ENCODE peak calls at places on chromosomes 7 and 10, in eight cellular contexts. V, D, O, B, E, T, W and Y are unnamed samples.

GRCh38 chr10:80613466-80613865 is 75.8 kb downstream of the SH2D4B start:
- DNase-seq in B (no peak), W (no peak), D (no peak), O (no peak), T (no peak), V (no peak), E (no peak), Y (no peak)

GRCh38 chr10:131779661-131780394 is 121.0 kb upstream of the PPP2R2D start:
- DNase-seq in E (no peak), T (no peak), B (no peak), V (no peak), W (no peak), O (no peak), D (no peak), Y (no peak)

GRCh38 chr10:124829447-124830115 is 28.0 kb downstream of the ABRAXAS2 start:
- DNase-seq in B (no peak), V (no peak), D (no peak), T (no peak), O (no peak), E (no peak), W (no peak), Y (no peak)

GRCh38 chr10:70487824-70488223 is 9.3 kb downstream of the PALD1 start:
- DNase-seq in E (no peak), D (no peak), O (no peak), V (no peak), T (no peak), W (no peak), B (no peak), Y (no peak)

GRCh38 chr7:36589391-36589790 is 134.9 kb downstream of the AOAH start:
- DNase-seq in W (no peak), V (no peak), D (no peak), B (no peak), E (no peak), T (no peak), O (no peak), Y (no peak)

GRCh38 chr7:70835658-70836057 is 296.3 kb upstream of the GALNT17 start:
- DNase-seq in W (no peak), T (no peak), E (no peak), V (no peak), B (no peak), D (no peak), O (no peak), Y (no peak)

GRCh38 chr7:121485457-121486243 is 89.5 kb upstream of the FAM3C start:
- DNase-seq in D (no peak), E (no peak), B (no peak), V (peak; percentile 23), O (peak; percentile 69), W (no peak), T (no peak), Y (no peak)

GRCh38 chr7:104955276-104955675 is 58.7 kb upstream of the KMT2E start:
- DNase-seq in W (no peak), D (no peak), E (no peak), B (no peak), T (no peak), O (no peak), V (no peak), Y (no peak)

GRCh38 chr7:76225379-76225778 is 23.7 kb downstream of the SRRM3 start:
- DNase-seq in E (peak; percentile 15), T (peak; percentile 41), B (no peak), W (no peak), D (peak; percentile 76), V (peak; percentile 48), O (peak; percentile 36), Y (peak; percentile 12)

GRCh38 chr10:128992770-128993169 is 474.3 kb upstream of the MGMT start:
- DNase-seq in O (no peak), V (no peak), D (no peak), T (no peak), E (no peak), W (no peak), B (no peak), Y (no peak)

GRCh38 chr7:67105382-67105781 is 108.7 kb downstream of the TYW1 start:
- DNase-seq in O (peak; percentile 60), V (no peak), T (peak; percentile 71), B (no peak), W (no peak), E (no peak), D (peak; percentile 35), Y (no peak)

GRCh38 chr10:67976292-67977245 is 92.1 kb downstream of the SIRT1 start:
- DNase-seq in E (no peak), D (no peak), W (no peak), V (no peak), T (peak; percentile 30), O (peak; percentile 14), B (no peak), Y (no peak)

GRCh38 chr10:22246680-22247391 is 29.0 kb upstream of the EBLN1 start:
- DNase-seq in W (no peak), T (peak; percentile 77), D (no peak), V (peak; percentile 93), E (peak; percentile 79), B (no peak), O (peak; percentile 93), Y (peak; percentile 99)

GRCh38 chr7:106127984-106128780 is 16.1 kb upstream of the SYPL1 start:
- DNase-seq in V (peak; percentile 42), B (no peak), E (no peak), D (no peak), O (peak; percentile 38), W (no peak), T (peak; percentile 34), Y (peak; percentile 13)

GRCh38 chr10:70742537-70743429 is 42.4 kb downstream of the TBATA start:
- DNase-seq in D (peak; percentile 86), V (no peak), B (no peak), O (peak; percentile 85), E (peak; percentile 59), T (peak; percentile 51), W (peak; percentile 80), Y (no peak)

GRCh38 chr10:688621-689426 is 644 bp downstream of the DIP2C start:
- DNase-seq in B (no peak), T (peak; percentile 55), E (peak; percentile 30), V (peak; percentile 33), W (no peak), O (peak; percentile 63), D (no peak), Y (no peak)

GRCh38 chr7:158549834-158550700 is 37.6 kb downstream of the PTPRN2 start:
- DNase-seq in W (no peak), O (no peak), E (no peak), V (no peak), B (no peak), D (no peak), T (no peak), Y (no peak)
- H3K4me3 ChIP-seq in W (no peak overlapping the region), O (no peak overlapping the region), E (no peak overlapping the region), V (no peak overlapping the region), B (no peak overlapping the region), D (no peak overlapping the region), T (no peak overlapping the region), Y (no peak overlapping the region)

DNA sequence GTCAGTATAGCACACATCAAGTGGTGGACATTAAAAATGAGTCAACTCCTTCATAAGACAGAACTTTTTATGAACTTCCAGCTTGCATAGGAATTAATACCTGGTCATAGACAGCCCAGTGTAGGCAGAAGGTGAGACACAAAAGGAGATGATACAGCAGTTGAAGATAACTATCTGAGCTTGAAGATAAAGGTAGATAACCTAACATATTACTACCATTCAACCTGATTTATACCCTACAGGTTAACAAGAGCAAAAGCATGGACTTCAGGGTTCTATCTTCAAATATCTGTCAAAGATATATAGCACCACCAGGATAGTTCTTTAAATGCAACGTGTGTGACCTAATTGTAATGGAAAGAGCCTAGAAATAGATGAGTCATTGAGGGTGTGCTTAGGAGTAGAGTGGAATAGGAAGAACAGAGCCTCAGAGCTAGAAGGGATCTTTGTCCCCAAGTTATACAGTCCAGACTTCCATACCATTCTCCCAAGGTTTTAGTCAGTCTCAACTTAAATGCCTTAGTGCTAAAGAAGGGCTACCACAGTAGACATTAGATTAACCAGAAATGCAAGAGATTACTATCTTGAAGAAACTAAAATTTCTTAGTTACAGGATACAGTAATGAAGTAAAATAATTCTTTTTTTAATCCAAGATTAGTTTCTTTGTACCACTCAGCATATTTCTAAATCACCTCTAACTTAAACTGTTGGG is 9.2 kb downstream of the ZNF800 start:
- DNase-seq in E (peak; percentile 9), B (no peak), T (peak; percentile 45), D (peak; percentile 62), O (peak; percentile 16), V (peak; percentile 60), W (no peak), Y (peak; percentile 69)
- TF ChIP-seq CTCF in E (no peak), B (no peak), T (no peak), D (no peak), O (no peak), V (no peak), W (no peak), Y (no peak)

GRCh38 chr10:7028809-7029166 is 382.0 kb downstream of the SFMBT2 start:
- DNase-seq in V (no peak), E (no peak), T (no peak), B (no peak), D (peak; percentile 33), O (no peak), W (no peak), Y (no peak)
- H3K4me3 ChIP-seq in V (no peak overlapping the region), E (no peak overlapping the region), T (no peak overlapping the region), B (no peak overlapping the region), D (no peak overlapping the region), O (no peak overlapping the region), W (no peak overlapping the region), Y (no peak overlapping the region)

GRCh38 chr10:6407034-6407721 is 172.9 kb downstream of the PRKCQ start:
- DNase-seq in V (no peak), W (no peak), T (no peak), B (no peak), D (no peak), O (no peak), E (no peak), Y (no peak)

GRCh38 chr10:6405713-6406112 is 174.4 kb downstream of the PRKCQ start:
- DNase-seq in T (no peak), D (no peak), W (no peak), B (no peak), O (no peak), E (no peak), V (no peak), Y (no peak)

GRCh38 chr10:6408799-6409198 is 171.3 kb downstream of the PRKCQ start:
- DNase-seq in O (no peak), T (no peak), D (no peak), W (no peak), V (no peak), B (no peak), E (no peak), Y (no peak)

GRCh38 chr10:6404127-6405072 is 175.7 kb downstream of the PRKCQ start:
- DNase-seq in E (no peak), V (no peak), D (no peak), B (no peak), T (no peak), W (no peak), O (no peak), Y (no peak)

DNA sequence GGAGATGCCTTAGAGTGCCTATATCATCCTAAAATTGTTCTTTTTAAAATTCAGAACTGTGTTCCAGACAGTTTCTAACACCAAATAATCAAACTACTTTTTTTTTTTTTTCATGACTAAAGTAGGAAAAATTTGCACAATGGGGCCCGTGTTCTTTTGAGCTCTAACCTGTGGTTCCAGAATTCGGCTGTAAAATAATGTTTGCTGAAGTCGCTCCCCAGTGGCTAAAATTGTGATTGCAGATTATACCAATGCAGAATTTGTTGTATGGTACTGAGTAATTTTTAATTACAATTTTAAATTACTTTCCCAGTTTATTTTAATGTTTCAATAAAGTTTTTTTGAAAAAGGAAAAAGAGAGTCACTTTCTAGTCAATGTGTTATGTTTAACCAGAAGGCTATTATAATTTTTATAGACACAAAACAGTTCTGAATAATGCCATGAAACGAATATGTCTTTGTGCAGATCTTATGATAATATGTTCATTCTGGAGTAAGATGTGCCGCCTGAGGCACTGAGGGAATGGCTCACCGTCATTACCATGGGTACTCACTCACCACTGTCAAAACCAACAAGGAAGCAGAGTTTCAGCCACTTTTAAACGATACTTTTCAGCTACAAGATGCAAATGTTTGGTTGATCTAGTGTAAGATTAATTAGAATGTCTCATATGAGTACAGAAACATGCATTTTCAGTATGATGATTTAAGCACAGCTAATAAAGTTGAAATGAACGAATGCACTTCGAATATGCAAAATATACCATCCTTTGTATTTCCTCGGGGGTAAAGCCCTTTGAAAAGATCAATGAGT is 173.6 kb downstream of the PRKCQ start:
- DNase-seq in T (peak; percentile 61), E (peak; percentile 15), B (no peak), V (peak; percentile 44), D (peak; percentile 29), W (no peak), O (peak; percentile 39), Y (peak; percentile 33)
- TF ChIP-seq CTCF in T (peak; percentile 61), E (peak; percentile 20), B (peak; percentile 49), V (peak; percentile 51), D (peak; percentile 46), W (peak; percentile 63), O (peak; percentile 44), Y (peak; percentile 7)